ENCODE peak calls at places on chromosomes 16 and 17, in five cellular contexts. R is A549, T is IMR-90, G is K562, P is H1. H is an unnamed sample.

GRCh38 chr16:87602005-87602790 is at the start of gene JPH3:
- DNase-seq in R (no peak), T (no peak), G (no peak), P (peak), H (no peak)

GRCh38 chr16:19071811-19072777 is 4.7 kb downstream of the COQ7 start:
- DNase-seq in R (peak), T (peak), G (peak), P (no peak), H (peak)

GRCh38 chr17:1906622-1907021 is 76.8 kb downstream of the RPA1 start:
- DNase-seq in R (no peak), T (no peak), G (no peak), P (no peak), H (no peak)

GRCh38 chr16:84115919-84116719 is 623 bp downstream of the MBTPS1 start:
- DNase-seq in R (peak), T (peak), G (peak), P (no peak), H (peak)

GRCh38 chr16:70428178-70428998 is 10.5 kb downstream of the ST3GAL2 start:
- DNase-seq in R (peak), T (peak), G (peak), P (no peak), H (peak)

GRCh38 chr17:2926019-2926650 is 129.9 kb downstream of the RAP1GAP2 start:
- DNase-seq in R (no peak), T (peak), G (no peak), P (no peak), H (no peak)

GRCh38 chr16:85590506-85590832 is 22.7 kb upstream of the GSE1 start:
- DNase-seq in R (no peak), T (no peak), G (no peak), P (no peak), H (no peak)

GRCh38 chr17:32518856-32519768 is 32.3 kb downstream of the CDK5R1 start:
- DNase-seq in R (no peak), T (no peak), G (no peak), P (peak), H (no peak)

GRCh38 chr16:57679768-57680167 is 11.7 kb downstream of the ADGRG3 start:
- DNase-seq in R (no peak), T (no peak), G (no peak), P (no peak), H (no peak)

GRCh38 chr16:2147981-2148671 is at the start of gene RAB26:
- DNase-seq in R (peak), T (peak), G (peak), P (no peak), H (peak)

GRCh38 chr17:79045830-79046500 is 22.0 kb downstream of the C1QTNF1 start:
- DNase-seq in R (peak), T (peak), G (peak), P (peak), H (peak)

GRCh38 chr17:11251561-11252107 is 10.6 kb downstream of the SHISA6 start:
- DNase-seq in R (no peak), T (no peak), G (no peak), P (no peak), H (no peak)

GRCh38 chr16:71230122-71230845 is at the start of gene HYDIN:
- DNase-seq in R (peak), T (peak), G (peak), P (peak), H (peak)

GRCh38 chr17:81429813-81430510 is 34.7 kb downstream of the BAHCC1 start:
- DNase-seq in R (no peak), T (no peak), G (no peak), P (no peak), H (no peak)

GRCh38 chr17:77637807-77638182 is 320.7 kb upstream of the TNRC6C start:
- DNase-seq in R (no peak), T (no peak), G (no peak), P (no peak), H (no peak)

GRCh38 chr17:72726936-72727335 is 365.6 kb downstream of the SLC39A11 start:
- DNase-seq in R (no peak), T (peak), G (no peak), P (no peak), H (no peak)

GRCh38 chr17:15122857-15123256 is 142.3 kb downstream of the PMP22 start:
- DNase-seq in R (no peak), T (no peak), G (no peak), P (no peak), H (no peak)

GRCh38 chr16:75443301-75443700 is 10.0 kb upstream of the CFDP1 start:
- DNase-seq in R (no peak), T (peak), G (no peak), P (no peak), H (no peak)

DNA sequence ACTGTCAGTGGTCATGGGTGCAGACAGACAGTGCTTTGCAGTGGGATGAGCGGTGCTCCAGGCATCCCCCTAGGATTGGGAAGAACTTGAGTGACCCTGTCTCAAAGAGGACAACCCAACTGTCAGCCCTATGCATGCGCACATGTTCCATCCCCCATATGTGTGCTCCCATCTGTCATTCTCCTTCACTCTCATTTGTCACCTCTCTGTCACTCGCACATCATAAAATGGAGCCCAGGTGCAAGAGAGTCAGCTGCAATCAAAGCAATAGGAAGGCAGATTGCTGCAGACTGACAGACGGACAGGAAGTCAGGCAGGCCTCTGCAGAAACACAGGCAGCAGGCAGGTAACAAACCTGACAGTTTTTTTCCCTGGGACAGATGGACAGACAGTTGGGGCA is 101.8 kb upstream of the CCL1 start:
- DNase-seq in R (no peak), T (no peak), G (no peak), P (no peak), H (no peak)
- TF ChIP-seq MAFK in R (no peak), T (no peak), G (no peak), P (no peak), H (no peak)

GRCh38 chr17:30324723-30325122 is 9.1 kb downstream of the TMIGD1 start:
- DNase-seq in R (no peak), T (no peak), G (no peak), P (no peak), H (no peak)

GRCh38 chr17:30323262-30323894 is 10.5 kb downstream of the TMIGD1 start:
- DNase-seq in R (no peak), T (no peak), G (no peak), P (no peak), H (no peak)

GRCh38 chr17:30321314-30321713 is 12.5 kb downstream of the TMIGD1 start:
- DNase-seq in R (no peak), T (no peak), G (no peak), P (no peak), H (no peak)

GRCh38 chr17:30326816-30327215 is 7.0 kb downstream of the TMIGD1 start:
- DNase-seq in R (no peak), T (no peak), G (no peak), P (no peak), H (no peak)

GRCh38 chr17:30323895-30324319 is 9.9 kb downstream of the TMIGD1 start:
- DNase-seq in R (no peak), T (no peak), G (peak), P (no peak), H (no peak)
- TF ChIP-seq MAFK in R (no peak), T (no peak), G (no peak), P (no peak), H (no peak)

DNA sequence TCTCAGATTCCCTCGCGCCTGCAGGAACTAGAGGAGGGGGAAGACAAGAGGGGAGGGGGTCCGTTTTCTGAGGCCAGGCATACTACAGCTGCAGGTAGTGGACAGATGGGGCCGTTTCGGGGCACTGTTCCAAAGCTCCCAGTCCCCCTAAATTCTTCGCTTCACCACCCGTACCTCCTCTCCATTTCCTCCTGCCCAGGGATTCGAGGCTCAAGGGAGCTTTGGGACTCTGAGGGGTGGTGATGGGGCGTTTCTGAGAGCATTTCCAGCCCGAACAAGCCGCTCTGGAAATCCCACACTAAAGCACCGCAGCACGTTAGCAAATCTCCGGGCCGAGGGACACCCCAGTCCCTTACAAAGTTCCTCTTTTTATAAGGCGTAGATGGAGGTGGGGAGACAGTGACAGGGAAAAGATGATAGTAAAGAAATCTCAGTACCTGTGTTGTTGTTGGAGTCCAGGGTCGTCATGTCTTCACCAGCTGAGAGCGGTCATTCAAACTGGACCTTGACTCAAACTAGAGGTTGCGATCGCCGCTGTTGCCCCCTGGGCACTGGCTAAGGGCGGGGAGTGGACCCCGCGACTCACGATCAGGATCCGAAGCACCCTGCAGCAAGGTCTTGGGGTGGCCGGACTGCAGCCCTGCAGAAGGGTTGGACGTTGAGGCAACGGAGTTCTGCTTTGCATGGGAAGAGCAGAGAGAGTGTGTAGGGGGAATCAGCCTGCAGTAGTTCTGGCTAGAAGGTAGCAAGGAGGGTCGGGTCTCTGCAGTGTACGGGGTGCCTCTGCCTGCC is 566 bp downstream of the NR1D1 start:
- DNase-seq in R (no peak), T (no peak), G (no peak), P (no peak), H (no peak)
- TF ChIP-seq MAFK in R (no peak), T (no peak), G (no peak), P (no peak), H (no peak)

GRCh38 chr17:48294193-48294909 is 135.7 kb downstream of the SKAP1 start:
- DNase-seq in R (no peak), T (no peak), G (no peak), P (no peak), H (no peak)

GRCh38 chr17:48296453-48296852 is 133.6 kb downstream of the SKAP1 start:
- DNase-seq in R (no peak), T (no peak), G (no peak), P (no peak), H (no peak)

GRCh38 chr17:48294989-48295892 is 134.8 kb downstream of the SKAP1 start:
- DNase-seq in R (no peak), T (no peak), G (peak), P (no peak), H (no peak)

GRCh38 chr17:48290378-48290777 is 139.6 kb downstream of the SKAP1 start:
- DNase-seq in R (no peak), T (no peak), G (no peak), P (no peak), H (no peak)

DNA sequence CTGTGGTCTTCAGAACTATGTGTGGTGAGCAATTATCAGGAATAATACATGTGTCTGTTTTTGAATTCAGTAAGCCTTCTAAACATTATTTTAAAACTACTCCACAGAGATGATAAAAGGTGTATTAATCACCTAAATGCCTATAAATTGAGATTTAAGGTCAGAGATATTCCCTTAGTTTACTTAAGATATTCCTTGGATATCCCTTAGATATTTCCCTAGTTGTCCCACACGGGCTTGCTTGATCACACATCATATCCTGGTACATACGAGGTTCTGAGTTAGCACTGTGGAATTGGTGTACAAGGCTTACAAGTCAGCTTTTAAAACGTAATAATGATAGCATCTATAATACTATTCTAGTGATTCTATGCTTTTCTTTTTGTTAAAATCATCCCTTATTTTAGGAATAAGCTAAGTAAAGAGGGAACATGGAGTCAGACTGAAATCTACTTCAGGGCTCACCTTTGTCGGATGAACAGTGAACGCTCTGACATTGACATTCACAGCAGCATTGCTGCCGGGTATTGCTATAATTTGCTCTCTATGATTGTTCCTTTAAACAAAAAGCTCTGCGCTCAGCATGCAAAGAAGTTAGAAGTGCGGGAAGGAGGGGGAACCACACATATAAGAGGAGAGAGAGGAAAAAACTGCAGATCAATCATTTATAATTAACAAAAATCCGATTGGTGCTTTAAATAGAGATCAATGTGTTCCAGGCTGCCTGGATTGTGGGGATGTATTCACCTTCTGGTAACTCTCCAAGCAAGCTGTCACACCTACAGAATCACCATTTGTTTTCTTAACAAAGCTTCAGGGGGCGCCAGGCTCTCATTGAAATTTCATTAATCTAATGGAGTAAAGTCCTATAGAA is 136.5 kb downstream of the SKAP1 start:
- DNase-seq in R (no peak), T (no peak), G (no peak), P (no peak), H (no peak)
- TF ChIP-seq MAFK in R (no peak), T (no peak), G (no peak), P (no peak), H (no peak)

DNA sequence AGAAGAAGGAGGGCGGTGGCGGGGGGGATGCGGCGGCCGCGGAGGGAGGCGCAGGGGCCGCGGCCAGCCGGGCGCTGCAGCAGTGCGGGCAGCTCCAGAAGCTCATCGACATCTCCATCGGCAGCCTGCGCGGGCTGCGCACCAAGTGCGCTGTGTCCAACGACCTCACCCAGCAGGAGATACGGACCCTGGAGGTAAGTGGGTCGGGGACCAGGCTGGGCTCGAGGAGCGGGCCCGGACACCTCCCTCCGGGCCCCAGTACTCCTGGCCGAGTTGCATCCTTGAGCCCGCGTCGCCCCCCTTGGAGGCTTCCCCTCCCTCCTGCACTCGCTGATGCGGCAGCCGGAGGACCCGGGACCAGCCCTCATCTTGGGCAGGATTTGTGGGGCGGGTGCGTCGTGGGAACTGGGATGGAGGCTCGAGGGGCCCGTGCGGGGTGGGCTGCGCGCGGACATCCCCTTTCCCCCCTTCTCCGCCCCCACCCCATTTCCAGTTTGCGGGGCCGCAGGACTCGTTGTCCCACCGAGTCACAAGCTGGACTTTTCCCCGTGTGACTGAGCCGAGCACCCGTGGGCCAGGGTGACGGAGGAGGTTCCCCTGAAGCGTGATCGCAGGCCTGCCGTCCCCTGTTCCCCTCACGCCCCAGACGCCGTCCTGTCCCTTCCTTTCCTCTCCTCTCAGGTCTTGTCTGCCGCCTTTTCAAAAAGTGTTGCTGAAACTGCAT is 595 bp downstream of the KSR1 start:
- DNase-seq in R (no peak), T (no peak), G (no peak), P (no peak), H (no peak)
- TF ChIP-seq MAFK in R (peak), T (no peak), G (no peak), P (no peak), H (no peak)

DNA sequence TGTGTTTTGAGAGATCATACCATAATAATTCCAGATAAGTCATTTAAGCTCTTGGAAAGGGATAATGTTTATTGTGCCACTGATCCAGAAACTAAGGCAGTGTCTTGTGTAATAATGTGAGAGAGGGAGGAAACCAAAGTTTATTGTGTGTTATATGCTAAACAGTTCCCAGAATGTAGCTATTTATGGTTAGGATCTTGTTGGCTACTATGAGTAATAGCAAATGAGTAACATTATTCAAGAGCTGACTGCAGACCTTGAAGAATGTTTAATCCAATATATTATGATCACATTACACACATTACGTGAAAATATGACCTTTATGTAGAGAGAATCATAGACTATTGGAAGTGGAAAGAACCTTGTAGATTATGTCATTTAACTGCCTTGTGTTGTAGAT is 139.5 kb downstream of the BCAS3 start:
- DNase-seq in R (no peak), T (peak), G (no peak), P (no peak), H (no peak)
- TF ChIP-seq MAFK in R (no peak), T (no peak), G (no peak), P (no peak), H (no peak)

DNA sequence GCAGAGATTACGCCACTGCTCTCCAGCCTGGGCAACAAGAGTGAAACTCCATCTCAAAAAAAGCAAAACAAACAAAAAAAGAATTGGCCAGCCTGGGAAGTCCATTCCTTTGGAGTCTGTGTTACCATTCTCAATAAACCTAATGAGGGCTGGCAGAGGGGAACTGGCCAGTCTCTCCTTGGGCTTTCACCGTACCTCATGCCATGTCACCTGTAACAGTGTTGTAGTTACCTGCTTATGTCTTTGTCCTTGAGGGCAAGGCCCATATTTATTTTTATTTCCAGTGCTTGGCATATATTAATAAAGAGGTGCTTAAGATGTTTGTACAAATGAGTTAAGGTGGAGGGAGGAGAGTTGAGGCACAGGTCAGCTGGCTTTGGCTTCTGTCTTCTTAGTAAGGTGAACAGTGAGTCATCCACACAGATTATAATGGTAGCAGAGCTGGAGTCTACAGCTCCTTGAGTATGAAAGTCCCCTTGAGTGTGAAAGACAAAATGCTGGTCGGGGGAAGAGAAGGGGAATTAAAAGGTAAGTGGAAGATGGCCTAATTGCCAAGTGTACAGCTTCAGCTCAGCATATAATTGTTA is 8.4 kb downstream of the C1QBP start:
- DNase-seq in R (no peak), T (no peak), G (no peak), P (no peak), H (no peak)
- TF ChIP-seq MAFK in R (no peak), T (no peak), G (no peak), P (no peak), H (no peak)

GRCh38 chr16:48824271-48824670 is 214.3 kb upstream of the N4BP1 start:
- DNase-seq in R (no peak), T (no peak), G (no peak), P (no peak), H (no peak)

GRCh38 chr16:48818257-48818656 is 208.3 kb upstream of the N4BP1 start:
- DNase-seq in R (no peak), T (no peak), G (no peak), P (no peak), H (no peak)

GRCh38 chr16:48816393-48816792 is 206.4 kb upstream of the N4BP1 start:
- DNase-seq in R (no peak), T (no peak), G (no peak), P (no peak), H (no peak)

GRCh38 chr16:48817032-48817431 is 207.1 kb upstream of the N4BP1 start:
- DNase-seq in R (no peak), T (no peak), G (no peak), P (no peak), H (no peak)

GRCh38 chr16:48820379-48820778 is 210.4 kb upstream of the N4BP1 start:
- DNase-seq in R (no peak), T (no peak), G (no peak), P (no peak), H (no peak)
- TF ChIP-seq MAFK in R (no peak), T (no peak), G (no peak), P (no peak), H (no peak)

GRCh38 chr16:4675864-4676786 is 17.2 kb upstream of the NUDT16L1 start:
- DNase-seq in R (no peak), T (no peak), G (peak), P (no peak), H (peak)
- TF ChIP-seq MAFK in R (no peak), T (no peak), G (no peak), P (no peak), H (no peak)

H was measured in HepG2.